ENCODE peak calls at places on chromosomes 6 and 20, in four cellular contexts. One of them, this sample, is unnamed.
A peak's percentile ranks its signal among the peaks of the same experiment; 100 is the strongest.

GRCh38 chr20:38985603-38986170 is 23.5 kb downstream of the DHX35 start:
- DNase-seq in sigmoid colon: no peak
- DNase-seq in GM10248: peak; percentile 19
- DNase-seq in AG09309: peak; percentile 82
- DNase-seq in this sample: no peak

GRCh38 chr20:53890434-53891305 is 179.7 kb downstream of the BCAS1 start:
- DNase-seq in sigmoid colon: no peak
- DNase-seq in AG09309: no peak
- DNase-seq in GM10248: no peak
- DNase-seq in this sample: no peak

GRCh38 chr20:58359441-58359840 is 29.6 kb upstream of the VAPB start:
- DNase-seq in GM10248: no peak
- DNase-seq in AG09309: no peak
- DNase-seq in sigmoid colon: no peak
- DNase-seq in this sample: no peak

GRCh38 chr20:47963022-47963421 is 177.7 kb upstream of the SULF2 start:
- DNase-seq in AG09309: no peak
- DNase-seq in GM10248: no peak
- DNase-seq in sigmoid colon: no peak
- DNase-seq in this sample: no peak

GRCh38 chr20:37270586-37271420 is 9.2 kb upstream of the GHRH start:
- DNase-seq in GM10248: peak; percentile 62
- DNase-seq in AG09309: no peak
- DNase-seq in sigmoid colon: no peak
- DNase-seq in this sample: no peak

GRCh38 chr6:20952605-20953004 is 418.3 kb downstream of the CDKAL1 start:
- DNase-seq in AG09309: peak; percentile 24
- DNase-seq in sigmoid colon: no peak
- DNase-seq in GM10248: no peak
- DNase-seq in this sample: no peak

GRCh38 chr20:43843096-43843964 is 71.3 kb upstream of the TOX2 start:
- DNase-seq in GM10248: no peak
- DNase-seq in sigmoid colon: peak; percentile 13
- DNase-seq in AG09309: peak; percentile 66
- DNase-seq in this sample: no peak

GRCh38 chr6:144878577-144878976 is 593.4 kb downstream of the UTRN start:
- DNase-seq in AG09309: no peak
- DNase-seq in GM10248: no peak
- DNase-seq in sigmoid colon: no peak
- DNase-seq in this sample: no peak

GRCh38 chr6:125255201-125255600 is 46.6 kb downstream of the HDDC2 start:
- DNase-seq in GM10248: no peak
- DNase-seq in sigmoid colon: no peak
- DNase-seq in AG09309: no peak
- DNase-seq in this sample: no peak

GRCh38 chr20:51326241-51326819 is 216.2 kb downstream of the NFATC2 start:
- DNase-seq in sigmoid colon: no peak
- DNase-seq in GM10248: peak; percentile 40
- DNase-seq in AG09309: no peak
- DNase-seq in this sample: no peak

GRCh38 chr20:48207505-48207904 is 422.2 kb upstream of the SULF2 start:
- DNase-seq in AG09309: no peak
- DNase-seq in GM10248: no peak
- DNase-seq in sigmoid colon: no peak
- DNase-seq in this sample: no peak

GRCh38 chr20:52191132-52191435 is 495 bp downstream of the ZFP64 start:
- DNase-seq in GM10248: no peak
- DNase-seq in sigmoid colon: no peak
- DNase-seq in AG09309: no peak
- DNase-seq in this sample: no peak

GRCh38 chr6:107641500-107641931 is 151.6 kb downstream of the SOBP start:
- DNase-seq in AG09309: no peak
- DNase-seq in GM10248: no peak
- DNase-seq in sigmoid colon: no peak
- DNase-seq in this sample: no peak

GRCh38 chr6:150994026-150994425 is 128.5 kb downstream of the MTHFD1L start:
- DNase-seq in sigmoid colon: no peak
- DNase-seq in GM10248: no peak
- DNase-seq in AG09309: no peak
- DNase-seq in this sample: no peak

GRCh38 chr6:143117108-143117507 is 56.4 kb downstream of the AIG1 start:
- DNase-seq in GM10248: no peak
- DNase-seq in sigmoid colon: no peak
- DNase-seq in AG09309: no peak
- DNase-seq in this sample: no peak

GRCh38 chr20:37757550-37757949 is 63.7 kb downstream of the CTNNBL1 start:
- DNase-seq in AG09309: no peak
- DNase-seq in GM10248: no peak
- DNase-seq in sigmoid colon: no peak
- DNase-seq in this sample: no peak

GRCh38 chr20:44057698-44058675 is 129.0 kb downstream of the JPH2 start:
- DNase-seq in GM10248: no peak
- DNase-seq in sigmoid colon: peak; percentile 49
- DNase-seq in AG09309: peak; percentile 44
- DNase-seq in this sample: peak; percentile 29

GRCh38 chr20:5056801-5057599 is 55.7 kb upstream of the SLC23A2 start:
- DNase-seq in sigmoid colon: no peak
- DNase-seq in AG09309: no peak
- DNase-seq in GM10248: peak; percentile 64
- DNase-seq in this sample: no peak

GRCh38 chr6:42403831-42404230 is 47.9 kb downstream of the TRERF1 start:
- DNase-seq in sigmoid colon: no peak
- DNase-seq in GM10248: no peak
- DNase-seq in AG09309: no peak
- DNase-seq in this sample: no peak

GRCh38 chr6:57221191-57221935 is 744 bp downstream of the RAB23 start:
- DNase-seq in AG09309: no peak
- DNase-seq in sigmoid colon: peak; percentile 86
- DNase-seq in GM10248: peak; percentile 69
- DNase-seq in this sample: no peak
- TF ChIP-seq CTCF in AG09309: peak; percentile 41
- TF ChIP-seq CTCF in sigmoid colon: peak; percentile 63
- TF ChIP-seq CTCF in GM10248: no peak
- TF ChIP-seq CTCF in this sample: peak; percentile 73

DNA sequence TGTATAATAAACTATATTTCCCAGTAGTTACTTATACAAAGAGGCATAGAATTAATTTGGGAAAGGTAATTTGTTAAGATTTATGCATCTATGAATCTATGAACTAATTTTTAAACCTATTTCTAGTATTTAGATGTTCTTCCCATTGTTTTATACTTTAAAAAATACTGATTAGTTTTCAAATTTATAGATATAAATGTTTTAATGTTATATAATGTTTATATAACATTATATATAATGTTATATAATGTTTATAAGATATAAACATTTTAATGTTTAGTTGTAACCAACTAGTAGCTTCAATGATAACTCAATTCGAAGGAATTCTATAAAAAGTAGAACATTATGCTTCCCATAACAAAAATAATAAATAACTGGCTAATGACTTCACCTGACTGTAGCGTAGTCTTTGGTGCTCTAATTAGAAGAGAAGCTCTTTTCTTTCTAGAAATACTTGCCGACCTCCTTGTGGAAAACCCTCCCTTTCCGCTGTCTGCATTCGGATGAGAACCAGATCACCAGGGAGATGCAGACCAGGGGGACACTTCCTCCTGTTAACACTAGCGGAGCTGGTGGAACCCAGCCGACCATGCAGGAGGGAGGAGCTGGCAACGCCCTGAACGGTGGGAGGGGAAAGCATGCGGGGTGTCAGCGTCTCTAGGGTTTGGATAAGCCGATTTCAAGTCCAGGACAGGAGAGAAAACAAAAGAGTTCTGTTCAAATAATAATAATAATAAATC is 158.4 kb downstream of the OR2B2 start:
- DNase-seq in AG09309: peak; percentile 13
- DNase-seq in GM10248: peak; percentile 71
- DNase-seq in sigmoid colon: peak; percentile 84
- DNase-seq in this sample: no peak
- TF ChIP-seq CTCF in AG09309: peak; percentile 22
- TF ChIP-seq CTCF in GM10248: peak; percentile 2
- TF ChIP-seq CTCF in sigmoid colon: no peak
- TF ChIP-seq CTCF in this sample: peak; percentile 38

GRCh38 chr6:156948807-156949206 is 171.6 kb downstream of the ARID1B start:
- DNase-seq in GM10248: no peak
- DNase-seq in AG09309: peak; percentile 47
- DNase-seq in sigmoid colon: no peak
- DNase-seq in this sample: no peak
- TF ChIP-seq CTCF in GM10248: no peak
- TF ChIP-seq CTCF in AG09309: no peak
- TF ChIP-seq CTCF in sigmoid colon: no peak
- TF ChIP-seq CTCF in this sample: peak; percentile 45

DNA sequence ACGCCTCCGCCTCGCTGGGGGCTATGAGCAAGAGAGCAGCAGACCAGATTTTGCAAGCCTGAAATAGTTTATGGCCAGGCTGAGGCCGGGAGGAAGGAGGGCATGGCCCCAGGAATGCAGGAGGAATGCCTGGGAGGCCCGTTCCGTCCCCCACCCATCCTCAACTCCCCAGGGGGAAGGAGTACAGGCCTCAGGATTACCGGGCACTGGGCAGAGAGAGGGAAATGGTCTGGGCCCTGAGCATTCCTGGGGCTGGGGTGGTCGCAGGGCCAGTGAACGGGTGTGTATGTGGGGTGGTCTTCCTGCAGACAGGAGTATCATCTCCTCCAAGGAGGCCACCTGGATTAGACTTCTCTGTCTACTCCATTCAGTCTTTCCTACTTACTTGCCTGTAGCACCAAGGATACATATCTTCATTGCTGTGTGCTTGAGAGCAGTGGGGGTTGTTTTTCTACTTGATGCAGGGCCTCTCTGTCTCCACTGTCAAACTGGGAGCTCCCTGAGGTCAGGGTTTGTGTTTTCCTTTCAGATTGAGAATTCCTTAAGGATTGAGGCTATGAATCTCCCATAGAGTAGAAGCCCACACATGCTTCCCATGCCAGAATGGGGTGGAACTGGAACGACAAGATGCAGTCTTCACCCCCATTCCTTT is 81.3 kb downstream of the VEGFA start:
- DNase-seq in sigmoid colon: no peak
- DNase-seq in AG09309: peak; percentile 64
- DNase-seq in GM10248: no peak
- DNase-seq in this sample: no peak
- TF ChIP-seq CTCF in sigmoid colon: no peak
- TF ChIP-seq CTCF in AG09309: no peak
- TF ChIP-seq CTCF in GM10248: no peak
- TF ChIP-seq CTCF in this sample: no peak

GRCh38 chr20:59645761-59646171 is 41.4 kb downstream of the PHACTR3 start:
- DNase-seq in AG09309: no peak
- DNase-seq in GM10248: no peak
- DNase-seq in sigmoid colon: peak; percentile 52
- DNase-seq in this sample: no peak
- TF ChIP-seq CTCF in AG09309: no peak
- TF ChIP-seq CTCF in GM10248: no peak
- TF ChIP-seq CTCF in sigmoid colon: no peak
- TF ChIP-seq CTCF in this sample: peak; percentile 36

GRCh38 chr6:159842035-159842434 is 42.0 kb downstream of the PNLDC1 start:
- DNase-seq in AG09309: no peak
- DNase-seq in GM10248: no peak
- DNase-seq in sigmoid colon: no peak
- DNase-seq in this sample: no peak
- TF ChIP-seq CTCF in AG09309: peak; percentile 46
- TF ChIP-seq CTCF in GM10248: no peak
- TF ChIP-seq CTCF in sigmoid colon: no peak
- TF ChIP-seq CTCF in this sample: peak; percentile 59

DNA sequence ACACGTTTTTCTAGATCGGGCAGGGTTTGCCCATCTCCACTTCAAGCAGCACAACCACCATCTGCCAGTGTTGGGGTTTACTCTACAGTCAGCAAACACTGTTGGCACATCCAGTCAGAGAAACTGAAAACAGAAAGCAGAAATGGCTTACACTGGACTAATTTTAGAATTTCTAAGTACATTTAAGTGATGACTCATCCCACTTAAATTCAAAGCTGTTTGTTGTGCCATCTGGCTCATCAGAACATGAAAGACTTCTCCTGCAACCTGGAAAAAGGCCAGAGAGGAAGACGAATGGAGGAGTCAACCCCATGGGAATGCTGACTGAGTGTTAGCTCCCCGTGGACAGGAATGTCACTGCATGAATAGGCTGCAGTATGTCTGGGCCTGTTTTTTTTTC is 21.8 kb downstream of the FAM209B start:
- DNase-seq in sigmoid colon: no peak
- DNase-seq in AG09309: peak; percentile 95
- DNase-seq in GM10248: peak; percentile 56
- DNase-seq in this sample: no peak
- TF ChIP-seq CTCF in sigmoid colon: no peak
- TF ChIP-seq CTCF in AG09309: peak; percentile 12
- TF ChIP-seq CTCF in GM10248: no peak
- TF ChIP-seq CTCF in this sample: no peak

GRCh38 chr6:97053643-97054411 is 129.3 kb downstream of the KLHL32 start:
- DNase-seq in sigmoid colon: no peak
- DNase-seq in GM10248: no peak
- DNase-seq in AG09309: no peak
- DNase-seq in this sample: no peak
- TF ChIP-seq CTCF in sigmoid colon: peak; percentile 20
- TF ChIP-seq CTCF in GM10248: peak; percentile 39
- TF ChIP-seq CTCF in AG09309: peak; percentile 32
- TF ChIP-seq CTCF in this sample: peak; percentile 94

This sample was measured in chondrocyte.